ENCODE peak calls at places on chromosomes 7 and 10, in ten cellular contexts. One of them, this sample, is unnamed.

GRCh38 chr10:126294451-126294850 is 93.8 kb downstream of the ADAM12 start:
- DNase-seq in neural crest cell: no peak
- DNase-seq in GM10248: no peak
- DNase-seq in mucosa of descending colon: no peak
- DNase-seq in stomach: no peak
- DNase-seq in HFF-Myc: no peak
- DNase-seq in IMR-90: no peak
- DNase-seq in astrocyte of the cerebellum: no peak
- DNase-seq in heart right ventricle: no peak
- DNase-seq in right lobe of liver: no peak
- DNase-seq in this sample: no peak

GRCh38 chr7:147992698-147993097 is 597.9 kb upstream of the C7orf33 start:
- DNase-seq in neural crest cell: no peak
- DNase-seq in GM10248: no peak
- DNase-seq in mucosa of descending colon: no peak
- DNase-seq in stomach: no peak
- DNase-seq in HFF-Myc: no peak
- DNase-seq in IMR-90: no peak
- DNase-seq in astrocyte of the cerebellum: no peak
- DNase-seq in heart right ventricle: no peak
- DNase-seq in right lobe of liver: no peak
- DNase-seq in this sample: no peak

GRCh38 chr10:119453313-119453712 is 89.2 kb downstream of the RGS10 start:
- DNase-seq in neural crest cell: no peak
- DNase-seq in GM10248: no peak
- DNase-seq in mucosa of descending colon: no peak
- DNase-seq in stomach: no peak
- DNase-seq in HFF-Myc: no peak
- DNase-seq in IMR-90: no peak
- DNase-seq in astrocyte of the cerebellum: no peak
- DNase-seq in heart right ventricle: no peak
- DNase-seq in right lobe of liver: no peak
- DNase-seq in this sample: no peak

GRCh38 chr7:44449531-44449930 is 40.9 kb downstream of the NUDCD3 start:
- DNase-seq in neural crest cell: no peak
- DNase-seq in GM10248: no peak
- DNase-seq in mucosa of descending colon: no peak
- DNase-seq in stomach: no peak
- DNase-seq in HFF-Myc: no peak
- DNase-seq in IMR-90: peak; percentile 70
- DNase-seq in astrocyte of the cerebellum: no peak
- DNase-seq in heart right ventricle: no peak
- DNase-seq in right lobe of liver: no peak
- DNase-seq in this sample: no peak

GRCh38 chr10:62382831-62383230 is 8.7 kb downstream of the ZNF365 start:
- DNase-seq in neural crest cell: no peak
- DNase-seq in GM10248: no peak
- DNase-seq in mucosa of descending colon: no peak
- DNase-seq in stomach: no peak
- DNase-seq in HFF-Myc: no peak
- DNase-seq in IMR-90: no peak
- DNase-seq in astrocyte of the cerebellum: no peak
- DNase-seq in heart right ventricle: no peak
- DNase-seq in right lobe of liver: no peak
- DNase-seq in this sample: no peak

GRCh38 chr7:266851-267840 is 22.8 kb upstream of the FOXL3 start:
- DNase-seq in neural crest cell: peak; percentile 32
- DNase-seq in GM10248: no peak
- DNase-seq in mucosa of descending colon: peak; percentile 84
- DNase-seq in stomach: peak; percentile 89
- DNase-seq in HFF-Myc: no peak
- DNase-seq in IMR-90: no peak
- DNase-seq in astrocyte of the cerebellum: no peak
- DNase-seq in heart right ventricle: no peak
- DNase-seq in right lobe of liver: no peak
- DNase-seq in this sample: peak; percentile 80

GRCh38 chr10:61153766-61154165 is 209.8 kb upstream of the RHOBTB1 start:
- DNase-seq in neural crest cell: no peak
- DNase-seq in GM10248: no peak
- DNase-seq in mucosa of descending colon: no peak
- DNase-seq in stomach: no peak
- DNase-seq in HFF-Myc: no peak
- DNase-seq in IMR-90: no peak
- DNase-seq in astrocyte of the cerebellum: peak; percentile 79
- DNase-seq in heart right ventricle: no peak
- DNase-seq in right lobe of liver: no peak
- DNase-seq in this sample: no peak

GRCh38 chr7:106165328-106165727 is 53.2 kb upstream of the SYPL1 start:
- DNase-seq in neural crest cell: no peak
- DNase-seq in GM10248: no peak
- DNase-seq in mucosa of descending colon: no peak
- DNase-seq in stomach: no peak
- DNase-seq in HFF-Myc: no peak
- DNase-seq in IMR-90: peak; percentile 36
- DNase-seq in astrocyte of the cerebellum: no peak
- DNase-seq in heart right ventricle: no peak
- DNase-seq in right lobe of liver: no peak
- DNase-seq in this sample: no peak

GRCh38 chr10:18659784-18660561 is 742 bp downstream of the ARL5B start:
- DNase-seq in neural crest cell: no peak
- DNase-seq in GM10248: peak; percentile 17
- DNase-seq in mucosa of descending colon: peak; percentile 44
- DNase-seq in stomach: peak; percentile 53
- DNase-seq in HFF-Myc: no peak
- DNase-seq in IMR-90: peak; percentile 31
- DNase-seq in astrocyte of the cerebellum: no peak
- DNase-seq in heart right ventricle: no peak
- DNase-seq in right lobe of liver: no peak
- DNase-seq in this sample: no peak

GRCh38 chr10:46555366-46555712 is 1.1 kb downstream of the GPRIN2 start:
- DNase-seq in neural crest cell: no peak
- DNase-seq in GM10248: no peak
- DNase-seq in mucosa of descending colon: no peak
- DNase-seq in stomach: no peak
- DNase-seq in HFF-Myc: no peak
- DNase-seq in IMR-90: no peak
- DNase-seq in astrocyte of the cerebellum: no peak
- DNase-seq in heart right ventricle: no peak
- DNase-seq in right lobe of liver: no peak
- DNase-seq in this sample: no peak

GRCh38 chr7:150781016-150781415 is 19.1 kb downstream of the TMEM176B start:
- DNase-seq in neural crest cell: no peak
- DNase-seq in GM10248: no peak
- DNase-seq in mucosa of descending colon: no peak
- DNase-seq in stomach: no peak
- DNase-seq in HFF-Myc: no peak
- DNase-seq in IMR-90: peak; percentile 81
- DNase-seq in astrocyte of the cerebellum: no peak
- DNase-seq in heart right ventricle: no peak
- DNase-seq in right lobe of liver: no peak
- DNase-seq in this sample: no peak

GRCh38 chr7:99579281-99579955 is 18.6 kb upstream of the TMEM225B start:
- DNase-seq in neural crest cell: no peak
- DNase-seq in GM10248: no peak
- DNase-seq in mucosa of descending colon: no peak
- DNase-seq in stomach: no peak
- DNase-seq in HFF-Myc: no peak
- DNase-seq in IMR-90: no peak
- DNase-seq in astrocyte of the cerebellum: no peak
- DNase-seq in heart right ventricle: no peak
- DNase-seq in right lobe of liver: no peak
- DNase-seq in this sample: no peak

GRCh38 chr7:116777613-116778380 is 84.6 kb upstream of the CAPZA2 start:
- DNase-seq in neural crest cell: no peak
- DNase-seq in GM10248: no peak
- DNase-seq in mucosa of descending colon: no peak
- DNase-seq in stomach: no peak
- DNase-seq in HFF-Myc: no peak
- DNase-seq in IMR-90: peak; percentile 71
- DNase-seq in astrocyte of the cerebellum: peak; percentile 29
- DNase-seq in heart right ventricle: no peak
- DNase-seq in right lobe of liver: no peak
- DNase-seq in this sample: no peak

GRCh38 chr7:25386311-25386744 is 158.0 kb upstream of the NPVF start:
- DNase-seq in neural crest cell: no peak
- DNase-seq in GM10248: no peak
- DNase-seq in mucosa of descending colon: no peak
- DNase-seq in stomach: no peak
- DNase-seq in HFF-Myc: no peak
- DNase-seq in IMR-90: no peak
- DNase-seq in astrocyte of the cerebellum: no peak
- DNase-seq in heart right ventricle: no peak
- DNase-seq in right lobe of liver: no peak
- DNase-seq in this sample: no peak

GRCh38 chr7:86939197-86939814 is 120.1 kb downstream of the ELAPOR2 start:
- DNase-seq in neural crest cell: peak; percentile 62
- DNase-seq in GM10248: no peak
- DNase-seq in mucosa of descending colon: no peak
- DNase-seq in stomach: no peak
- DNase-seq in HFF-Myc: peak; percentile 26
- DNase-seq in IMR-90: peak; percentile 60
- DNase-seq in astrocyte of the cerebellum: peak; percentile 79
- DNase-seq in heart right ventricle: no peak
- DNase-seq in right lobe of liver: no peak
- DNase-seq in this sample: no peak

DNA sequence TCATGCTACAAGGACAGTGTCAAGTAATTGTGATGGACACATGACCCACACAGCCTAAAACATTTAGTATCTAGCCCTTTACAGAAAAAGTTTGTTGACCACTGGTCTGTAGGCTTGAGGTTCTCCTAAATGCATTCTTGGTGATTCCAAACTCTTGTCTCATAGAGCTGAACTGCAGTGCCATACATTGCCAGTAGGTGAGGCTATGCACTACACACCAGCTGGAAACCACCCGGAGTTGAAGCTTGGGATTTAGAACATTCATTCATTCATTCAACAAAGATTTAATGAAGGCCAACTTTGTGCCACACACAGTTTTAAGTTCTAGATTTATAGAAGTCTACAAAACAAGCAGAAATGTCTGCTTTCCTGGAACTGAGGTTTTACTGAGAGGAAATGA is 77.3 kb upstream of the TCF7L2 start:
- DNase-seq in neural crest cell: no peak
- DNase-seq in GM10248: no peak
- DNase-seq in mucosa of descending colon: no peak
- DNase-seq in stomach: no peak
- DNase-seq in HFF-Myc: no peak
- DNase-seq in IMR-90: no peak
- DNase-seq in astrocyte of the cerebellum: no peak
- DNase-seq in heart right ventricle: no peak
- DNase-seq in right lobe of liver: no peak
- DNase-seq in this sample: no peak
- TF ChIP-seq CTCF in neural crest cell: peak; percentile 44
- TF ChIP-seq CTCF in GM10248: no peak
- TF ChIP-seq CTCF in mucosa of descending colon: no peak
- TF ChIP-seq CTCF in stomach: no peak
- TF ChIP-seq CTCF in HFF-Myc: peak; percentile 59
- TF ChIP-seq CTCF in IMR-90: peak; percentile 28
- TF ChIP-seq CTCF in astrocyte of the cerebellum: peak; percentile 24
- TF ChIP-seq CTCF in heart right ventricle: peak; percentile 21
- TF ChIP-seq CTCF in right lobe of liver: peak; percentile 25
- TF ChIP-seq CTCF in this sample: no peak

DNA sequence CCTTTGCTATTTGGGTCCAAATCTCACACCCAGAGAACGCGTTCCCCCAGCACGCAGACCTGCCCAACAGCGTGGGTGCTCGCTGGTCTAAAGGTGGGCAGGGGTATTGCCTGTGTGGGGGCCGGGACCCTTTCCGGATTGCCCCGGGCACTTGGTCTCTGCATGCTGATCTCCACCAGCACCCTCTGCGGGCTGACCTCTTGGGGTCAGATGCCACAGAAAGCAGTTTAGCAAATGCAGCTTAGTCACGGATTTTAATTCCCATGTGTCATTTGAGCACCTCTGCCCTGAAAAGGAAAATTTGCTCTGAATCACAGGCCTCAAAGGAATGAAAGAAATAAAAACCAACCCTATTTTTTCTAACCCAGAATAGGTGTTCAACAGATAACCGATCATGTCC is 46.7 kb downstream of the PKD1L1 start:
- DNase-seq in neural crest cell: peak; percentile 18
- DNase-seq in GM10248: no peak
- DNase-seq in mucosa of descending colon: no peak
- DNase-seq in stomach: no peak
- DNase-seq in HFF-Myc: no peak
- DNase-seq in IMR-90: peak; percentile 19
- DNase-seq in astrocyte of the cerebellum: no peak
- DNase-seq in heart right ventricle: no peak
- DNase-seq in right lobe of liver: no peak
- DNase-seq in this sample: no peak
- TF ChIP-seq CTCF in neural crest cell: no peak
- TF ChIP-seq CTCF in GM10248: no peak
- TF ChIP-seq CTCF in mucosa of descending colon: no peak
- TF ChIP-seq CTCF in stomach: no peak
- TF ChIP-seq CTCF in HFF-Myc: no peak
- TF ChIP-seq CTCF in IMR-90: no peak
- TF ChIP-seq CTCF in astrocyte of the cerebellum: no peak
- TF ChIP-seq CTCF in heart right ventricle: no peak
- TF ChIP-seq CTCF in right lobe of liver: no peak
- TF ChIP-seq CTCF in this sample: no peak

DNA sequence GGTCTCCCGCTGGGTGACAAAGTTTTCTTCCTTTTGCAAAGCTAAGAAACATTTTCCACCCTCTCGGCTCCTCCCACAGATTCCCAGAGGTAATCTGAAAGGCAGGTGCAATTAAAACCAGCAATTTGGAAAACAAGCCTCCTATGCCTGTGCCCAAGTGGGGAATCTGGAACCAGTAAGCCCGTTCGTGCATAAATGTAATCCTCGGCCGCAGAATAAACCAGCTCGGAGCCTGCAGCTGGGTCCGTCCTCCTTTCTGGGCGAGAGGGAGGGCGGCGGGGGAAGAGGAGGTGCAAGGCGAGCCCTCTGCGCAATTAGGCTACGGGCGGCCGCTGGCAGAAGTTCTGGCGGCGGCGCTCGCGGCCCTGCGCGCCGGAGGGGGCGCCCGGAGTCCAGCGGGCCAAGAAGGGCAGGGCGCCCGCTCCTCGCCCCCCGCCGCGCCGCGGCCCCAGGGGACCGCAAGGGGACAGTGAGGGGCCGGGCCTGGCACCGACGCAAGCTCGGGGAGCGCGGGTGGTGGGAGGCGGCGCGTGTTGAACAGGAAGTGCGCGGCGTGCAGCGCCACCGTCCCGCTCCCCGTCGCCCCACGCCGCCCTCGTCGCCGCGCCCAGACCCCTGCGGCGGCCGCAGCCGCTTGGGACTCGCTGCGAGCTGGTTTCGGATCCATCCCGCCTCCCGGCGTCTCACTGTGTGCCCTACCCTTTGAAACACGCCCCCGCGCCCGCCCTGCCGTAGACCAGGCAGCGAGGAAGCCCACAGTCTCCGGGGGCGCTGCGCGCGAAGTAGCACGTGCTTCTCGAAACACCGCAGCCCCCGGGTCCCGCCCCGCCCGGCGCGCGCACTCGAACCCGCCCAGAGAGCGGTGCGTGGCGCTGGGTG is at the start of gene PRKAG2:
- DNase-seq in neural crest cell: peak; percentile 31
- DNase-seq in GM10248: peak; percentile 67
- DNase-seq in mucosa of descending colon: peak; percentile 82
- DNase-seq in stomach: peak; percentile 76
- DNase-seq in HFF-Myc: no peak
- DNase-seq in IMR-90: no peak
- DNase-seq in astrocyte of the cerebellum: no peak
- DNase-seq in heart right ventricle: peak; percentile 73
- DNase-seq in right lobe of liver: peak; percentile 79
- DNase-seq in this sample: peak; percentile 92
- TF ChIP-seq CTCF in neural crest cell: no peak
- TF ChIP-seq CTCF in GM10248: peak; percentile 14
- TF ChIP-seq CTCF in mucosa of descending colon: no peak
- TF ChIP-seq CTCF in stomach: no peak
- TF ChIP-seq CTCF in HFF-Myc: no peak
- TF ChIP-seq CTCF in IMR-90: no peak
- TF ChIP-seq CTCF in astrocyte of the cerebellum: no peak
- TF ChIP-seq CTCF in heart right ventricle: no peak
- TF ChIP-seq CTCF in right lobe of liver: peak; percentile 10
- TF ChIP-seq CTCF in this sample: no peak

GRCh38 chr7:53209129-53209528 is 173.7 kb downstream of the POM121L12 start:
- DNase-seq in neural crest cell: no peak
- DNase-seq in GM10248: no peak
- DNase-seq in mucosa of descending colon: no peak
- DNase-seq in stomach: no peak
- DNase-seq in HFF-Myc: no peak
- DNase-seq in IMR-90: no peak
- DNase-seq in astrocyte of the cerebellum: no peak
- DNase-seq in heart right ventricle: no peak
- DNase-seq in right lobe of liver: no peak
- DNase-seq in this sample: no peak
- TF ChIP-seq CTCF in neural crest cell: no peak
- TF ChIP-seq CTCF in GM10248: no peak
- TF ChIP-seq CTCF in mucosa of descending colon: no peak
- TF ChIP-seq CTCF in stomach: no peak
- TF ChIP-seq CTCF in HFF-Myc: no peak
- TF ChIP-seq CTCF in IMR-90: no peak
- TF ChIP-seq CTCF in astrocyte of the cerebellum: no peak
- TF ChIP-seq CTCF in heart right ventricle: no peak
- TF ChIP-seq CTCF in right lobe of liver: no peak
- TF ChIP-seq CTCF in this sample: no peak